ENCODE peak calls at places on chromosomes 3 and 15, in six cellular contexts. N is Karpas-422, I is fibroblast of the aortic adventitia, J is AG08396, M is choroid plexus epithelial cell, Z is SW 1271. X is an unnamed sample.

GRCh38 chr15:74123131-74123429 is 7.3 kb upstream of the ISLR2 start:
- DNase-seq in N (no peak), I (no peak), J (no peak), M (no peak), Z (no peak), X (no peak)

GRCh38 chr3:6600237-6600636 is 260.7 kb upstream of the GRM7 start:
- DNase-seq in N (no peak), I (no peak), J (no peak), M (no peak), Z (no peak), X (no peak)

GRCh38 chr3:148970311-148970710 is 21.0 kb upstream of the GYG1 start:
- DNase-seq in N (no peak), I (no peak), J (no peak), M (no peak), Z (no peak), X (no peak)

GRCh38 chr3:151879037-151879436 is 5.6 kb downstream of the SUCNR1 start:
- DNase-seq in N (no peak), I (no peak), J (no peak), M (no peak), Z (no peak), X (no peak)

GRCh38 chr3:131789188-131789587 is 245.6 kb downstream of the CPNE4 start:
- DNase-seq in N (no peak), I (no peak), J (no peak), M (no peak), Z (no peak), X (no peak)

GRCh38 chr3:56190906-56191305 is 277.4 kb downstream of the ERC2 start:
- DNase-seq in N (no peak), I (no peak), J (no peak), M (no peak), Z (no peak), X (no peak)

GRCh38 chr3:88433572-88433971 is 283.8 kb downstream of the C3orf38 start:
- DNase-seq in N (peak), I (no peak), J (no peak), M (peak), Z (no peak), X (no peak)

GRCh38 chr3:138349926-138350665 is 1.7 kb downstream of the MRAS start:
- DNase-seq in N (no peak), I (peak), J (peak), M (peak), Z (no peak), X (no peak)

GRCh38 chr3:27632431-27633223 is 89.5 kb downstream of the EOMES start:
- DNase-seq in N (peak), I (peak), J (peak), M (peak), Z (peak), X (peak)